ENCODE peak calls at places on chromosomes 2 and 18, in nine cellular contexts. C is posterior cingulate gyrus; V is CD8-positive, alpha-beta T cell; Z is amniotic stem cell; M is GM13977; P is Kasumi-1; R is nephron progenitor cell; N is psoas muscle; K is choroid plexus epithelial cell. S is an unnamed sample.
A peak's percentile ranks its signal among the peaks of the same experiment; 100 is the strongest.

GRCh38 chr18:60987963-60988362 is 345.3 kb upstream of the CDH20 start:
- DNase-seq in C (no peak), V (no peak), Z (peak; percentile 0), M (no peak), P (no peak), R (no peak), N (no peak), K (peak; percentile 68), S (no peak)

GRCh38 chr18:9716780-9717563 is 8.9 kb downstream of the RAB31 start:
- DNase-seq in C (no peak), V (no peak), Z (no peak), M (peak; percentile 48), P (no peak), R (no peak), N (no peak), K (no peak), S (no peak)

GRCh38 chr2:68107475-68107874 is 44.7 kb upstream of the C1D start:
- DNase-seq in C (no peak), V (no peak), Z (no peak), M (no peak), P (no peak), R (no peak), N (no peak), K (no peak), S (no peak)

GRCh38 chr2:218734190-218734975 is 23.7 kb downstream of the TTLL4 start:
- DNase-seq in C (no peak), V (no peak), Z (no peak), M (no peak), P (no peak), R (no peak), N (no peak), K (no peak), S (no peak)

GRCh38 chr2:33190393-33190937 is 243.7 kb downstream of the LTBP1 start:
- DNase-seq in C (no peak), V (no peak), Z (no peak), M (no peak), P (no peak), R (no peak), N (no peak), K (no peak), S (no peak)

GRCh38 chr2:59236723-59237122 is 995.6 kb upstream of the FANCL start:
- DNase-seq in C (no peak), V (no peak), Z (no peak), M (no peak), P (no peak), R (no peak), N (no peak), K (peak; percentile 31), S (no peak)

GRCh38 chr2:100799701-100800100 is 20.2 kb upstream of the NPAS2 start:
- DNase-seq in C (no peak), V (no peak), Z (no peak), M (no peak), P (no peak), R (no peak), N (no peak), K (no peak), S (no peak)

GRCh38 chr2:126220336-126220735 is 435.6 kb upstream of the GYPC start:
- DNase-seq in C (no peak), V (no peak), Z (no peak), M (no peak), P (no peak), R (no peak), N (no peak), K (peak; percentile 4), S (no peak)

GRCh38 chr2:11566383-11566782 is 32.5 kb downstream of the GREB1 start:
- DNase-seq in C (no peak), V (no peak), Z (no peak), M (no peak), P (no peak), R (no peak), N (peak; percentile 40), K (no peak), S (no peak)

GRCh38 chr18:1048048-1048447 is 143.4 kb downstream of the ADCYAP1 start:
- DNase-seq in C (no peak), V (no peak), Z (no peak), M (no peak), P (no peak), R (no peak), N (no peak), K (no peak), S (no peak)

GRCh38 chr18:78293940-78294401 is 685.6 kb upstream of the SALL3 start:
- DNase-seq in C (no peak), V (no peak), Z (no peak), M (no peak), P (no peak), R (peak; percentile 41), N (no peak), K (no peak), S (no peak)

GRCh38 chr2:102438578-102438977 is 15.6 kb downstream of the IL18RAP start:
- DNase-seq in C (no peak), V (no peak), Z (no peak), M (no peak), P (no peak), R (no peak), N (no peak), K (no peak), S (no peak)

GRCh38 chr2:98519156-98519555 is 74.5 kb downstream of the INPP4A start:
- DNase-seq in C (no peak), V (no peak), Z (no peak), M (no peak), P (no peak), R (no peak), N (no peak), K (peak; percentile 52), S (no peak)

GRCh38 chr2:55918856-55919255 is 4.7 kb downstream of the EFEMP1 start:
- DNase-seq in C (no peak), V (no peak), Z (no peak), M (no peak), P (no peak), R (no peak), N (no peak), K (no peak), S (no peak)

GRCh38 chr2:140791802-140792201 is 1339.0 kb downstream of the LRP1B start:
- DNase-seq in C (no peak), V (no peak), Z (no peak), M (no peak), P (no peak), R (no peak), N (no peak), K (no peak), S (no peak)

GRCh38 chr2:88148929-88149438 is 21.1 kb upstream of the FABP1 start:
- DNase-seq in C (no peak), V (no peak), Z (no peak), M (no peak), P (no peak), R (no peak), N (no peak), K (no peak), S (no peak)

S was measured in KG1.